ENCODE peak calls at places on chromosomes 2 and 18, in eight cellular contexts. J is stimulated activated CD4-positive, alpha-beta T cell treated with anti-CD3 and anti-CD28 coated beads, Interleukin-4, amount 100 ng/mL, for 4 hours; G is neural crest cell; R is stimulated activated CD8-positive, alpha-beta memory T cell treated with anti-CD3 and anti-CD28 coated beads, Interleukin-4, amount 100 ng/mL, for 48 hours; B is H54; X is M059J; H is H9; S is nephron progenitor cell. A is an unnamed sample.

GRCh38 chr2:230696670-230697069 is 16.0 kb upstream of the CAB39 start:
- DNase-seq in B (no peak), S (no peak), R (no peak), G (no peak), H (no peak), X (no peak), J (no peak), A (no peak)

GRCh38 chr2:214103199-214104001 is 307.5 kb upstream of the VWC2L start:
- DNase-seq in R (no peak), G (no peak), S (no peak), H (no peak), B (no peak), X (no peak), J (no peak), A (no peak)

GRCh38 chr18:75142677-75143076 is 66.3 kb downstream of the PTGR3 start:
- DNase-seq in G (no peak), B (no peak), S (no peak), X (no peak), J (no peak), R (no peak), H (no peak), A (no peak)

GRCh38 chr2:237685408-237685807 is 58.0 kb downstream of the LRRFIP1 start:
- DNase-seq in J (no peak), H (peak), G (no peak), S (no peak), R (no peak), B (no peak), X (peak), A (peak)

GRCh38 chr2:58019209-58019608 is 27.4 kb upstream of the VRK2 start:
- DNase-seq in X (no peak), J (no peak), S (no peak), G (no peak), B (no peak), R (no peak), H (no peak), A (no peak)

GRCh38 chr2:15814406-15814805 is 125.9 kb upstream of the MYCN start:
- DNase-seq in S (no peak), J (no peak), X (no peak), B (no peak), H (no peak), G (no peak), R (no peak), A (no peak)

GRCh38 chr2:222769941-222770340 is 90.9 kb upstream of the ACSL3 start:
- DNase-seq in X (no peak), H (no peak), S (no peak), B (no peak), J (no peak), G (no peak), R (no peak), A (no peak)

GRCh38 chr2:1987379-1987778 is 243.1 kb upstream of the PXDN start:
- DNase-seq in J (no peak), R (no peak), S (no peak), X (no peak), G (no peak), B (no peak), H (no peak), A (no peak)

GRCh38 chr2:46500801-46501200 is 21.4 kb downstream of the TMEM247 start:
- DNase-seq in X (no peak), H (no peak), B (no peak), G (no peak), S (no peak), J (no peak), R (no peak), A (no peak)

GRCh38 chr2:97745474-97746172 is 32.2 kb downstream of the ZAP70 start:
- DNase-seq in B (no peak), G (no peak), H (no peak), S (no peak), X (no peak), J (peak), R (peak), A (peak)

GRCh38 chr18:25921677-25922421 is 168.6 kb downstream of the SS18 start:
- DNase-seq in S (no peak), R (peak), B (peak), J (peak), H (peak), X (peak), G (peak), A (no peak)

GRCh38 chr2:225735844-225736243 is 336.3 kb downstream of the NYAP2 start:
- DNase-seq in G (no peak), J (no peak), B (peak), X (peak), R (no peak), S (no peak), H (no peak), A (no peak)

GRCh38 chr2:43178055-43178598 is 48.3 kb downstream of the ZFP36L2 start:
- DNase-seq in S (no peak), B (no peak), G (no peak), R (no peak), X (no peak), H (no peak), J (no peak), A (no peak)

GRCh38 chr2:196427996-196428634 is 211.4 kb upstream of the CCDC150 start:
- DNase-seq in B (no peak), X (no peak), G (no peak), R (no peak), S (no peak), J (no peak), H (no peak), A (no peak)

GRCh38 chr18:58638446-58638845 is 9.6 kb upstream of the ALPK2 start:
- DNase-seq in J (no peak), H (no peak), S (no peak), R (no peak), X (peak), B (no peak), G (no peak), A (no peak)